ENCODE peak calls at places on chromosomes 11 and 22, in four cellular contexts. U, J, E and Q are unnamed samples.
A peak's percentile ranks its signal among the peaks of the same experiment; 100 is the strongest.

GRCh38 chr11:69339041-69339733 is 45.2 kb downstream of the MYEOV start:
- DNase-seq in U (no peak), E (no peak), J (no peak), Q (no peak)

GRCh38 chr11:77968337-77968736 is 26.1 kb downstream of the INTS4 start:
- DNase-seq in J (peak; percentile 18), U (no peak), E (no peak), Q (no peak)

GRCh38 chr11:77150836-77151235 is 22.8 kb downstream of the MYO7A start:
- DNase-seq in U (no peak), E (no peak), J (no peak), Q (no peak)

GRCh38 chr11:1892558-1892957 is 863 bp upstream of the PRR33 start:
- DNase-seq in U (no peak), E (no peak), J (no peak), Q (no peak)

GRCh38 chr22:19041403-19042074 is 80.7 kb downstream of the DGCR2 start:
- DNase-seq in U (no peak), J (no peak), E (no peak), Q (no peak)

GRCh38 chr11:69368119-69368880 is 74.3 kb downstream of the MYEOV start:
- DNase-seq in U (no peak), J (no peak), E (no peak), Q (no peak)

GRCh38 chr11:100830295-100830694 is 143.2 kb downstream of the ARHGAP42 start:
- DNase-seq in J (no peak), E (peak; percentile 29), U (no peak), Q (no peak)

GRCh38 chr11:16169541-16169940 is 186.8 kb downstream of the SOX6 start:
- DNase-seq in U (no peak), E (peak; percentile 11), J (no peak), Q (peak; percentile 34)

GRCh38 chr11:299951-300735 is 817 bp upstream of the IFITM5 start:
- DNase-seq in J (peak; percentile 58), E (peak; percentile 46), U (no peak), Q (no peak)

GRCh38 chr22:28629420-28630184 is 50.0 kb downstream of the TTC28 start:
- DNase-seq in J (no peak), U (no peak), E (peak; percentile 22), Q (no peak)

GRCh38 chr22:38618682-38619081 is 37.5 kb downstream of the FAM227A start:
- DNase-seq in J (no peak), E (peak; percentile 11), U (no peak), Q (no peak)

GRCh38 chr11:65651589-65652510 is 10.9 kb downstream of the RELA start:
- DNase-seq in J (no peak), E (peak; percentile 49), U (no peak), Q (no peak)

GRCh38 chr11:3356858-3357257 is 22.1 kb downstream of the ZNF195 start:
- DNase-seq in J (no peak), U (no peak), E (no peak), Q (no peak)

GRCh38 chr11:27701262-27702105 is 1.2 kb upstream of the BDNF start:
- DNase-seq in E (peak; percentile 61), J (no peak), U (peak; percentile 43), Q (peak; percentile 74)

GRCh38 chr11:77188912-77189491 is 61.0 kb downstream of the MYO7A start:
- DNase-seq in J (no peak), E (no peak), U (peak; percentile 38), Q (no peak)

GRCh38 chr11:69129053-69129452 is 26.7 kb upstream of the SMIM38 start:
- DNase-seq in E (no peak), U (no peak), J (no peak), Q (no peak)

GRCh38 chr11:21931436-21932101 is 261.3 kb upstream of the ANO5 start:
- DNase-seq in U (no peak), J (no peak), E (no peak), Q (no peak)

GRCh38 chr22:45308624-45309421 is 911 bp upstream of the FAM118A start:
- DNase-seq in U (no peak), E (no peak), J (no peak), Q (no peak)

GRCh38 chr22:46464296-46464695 is 73.1 kb downstream of the CELSR1 start:
- DNase-seq in J (no peak), U (no peak), E (no peak), Q (no peak)

DNA sequence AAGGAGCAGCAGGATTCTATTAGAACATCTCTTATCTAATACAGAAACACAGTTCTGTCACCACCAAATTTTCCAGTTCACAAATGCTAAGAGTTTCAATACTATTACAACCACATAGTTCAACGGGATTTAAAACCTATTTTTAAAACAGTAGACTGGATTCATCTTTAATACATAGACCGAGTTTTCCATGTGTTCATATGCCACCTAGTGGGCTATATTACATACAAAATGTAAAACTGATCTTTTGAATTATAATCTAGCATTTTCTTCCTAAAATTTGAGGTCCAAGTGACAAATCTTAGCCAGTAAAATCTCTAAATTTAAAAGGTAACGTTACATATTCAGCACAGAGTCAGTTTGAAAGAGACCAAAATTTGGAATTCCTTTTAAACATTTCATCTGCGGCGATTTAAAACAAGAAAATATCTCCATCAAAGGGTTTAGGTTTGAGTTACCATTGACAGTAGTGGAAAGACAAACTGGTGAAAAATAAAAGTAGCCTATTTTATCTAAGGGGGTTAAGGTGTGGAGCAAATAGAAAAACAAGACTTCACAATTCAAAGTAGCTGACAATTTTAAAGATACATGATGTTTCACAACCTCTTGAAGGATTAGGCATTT is 269.3 kb upstream of the MPPED2 start:
- DNase-seq in U (no peak), J (no peak), E (peak; percentile 16), Q (no peak)
- TF ChIP-seq CTCF in U (peak; percentile 22), J (no peak), E (no peak), Q (peak; percentile 54)

GRCh38 chr22:42664976-42665831 is 16.0 kb upstream of the CYB5R3 start:
- DNase-seq in U (no peak), J (peak; percentile 51), E (no peak), Q (no peak)
- TF ChIP-seq CTCF in U (no peak), J (no peak), E (no peak), Q (no peak)

GRCh38 chr11:73478737-73479347 is 102.6 kb downstream of the RELT start:
- DNase-seq in U (peak; percentile 63), E (peak; percentile 44), J (peak; percentile 9), Q (peak; percentile 43)
- TF ChIP-seq CTCF in U (peak; percentile 98), E (peak; percentile 90), J (peak; percentile 42), Q (peak; percentile 93)

GRCh38 chr11:20671856-20672546 is 2.6 kb downstream of the NELL1 start:
- DNase-seq in E (no peak), U (no peak), J (peak; percentile 38), Q (peak; percentile 2)
- TF ChIP-seq CTCF in E (peak; percentile 10), U (peak; percentile 33), J (no peak), Q (no peak)

GRCh38 chr11:123033895-123034294 is 28.0 kb downstream of the HSPA8 start:
- DNase-seq in E (peak; percentile 39), J (no peak), U (no peak), Q (no peak)
- TF ChIP-seq CTCF in E (peak; percentile 57), J (peak; percentile 4), U (no peak), Q (peak; percentile 30)

DNA sequence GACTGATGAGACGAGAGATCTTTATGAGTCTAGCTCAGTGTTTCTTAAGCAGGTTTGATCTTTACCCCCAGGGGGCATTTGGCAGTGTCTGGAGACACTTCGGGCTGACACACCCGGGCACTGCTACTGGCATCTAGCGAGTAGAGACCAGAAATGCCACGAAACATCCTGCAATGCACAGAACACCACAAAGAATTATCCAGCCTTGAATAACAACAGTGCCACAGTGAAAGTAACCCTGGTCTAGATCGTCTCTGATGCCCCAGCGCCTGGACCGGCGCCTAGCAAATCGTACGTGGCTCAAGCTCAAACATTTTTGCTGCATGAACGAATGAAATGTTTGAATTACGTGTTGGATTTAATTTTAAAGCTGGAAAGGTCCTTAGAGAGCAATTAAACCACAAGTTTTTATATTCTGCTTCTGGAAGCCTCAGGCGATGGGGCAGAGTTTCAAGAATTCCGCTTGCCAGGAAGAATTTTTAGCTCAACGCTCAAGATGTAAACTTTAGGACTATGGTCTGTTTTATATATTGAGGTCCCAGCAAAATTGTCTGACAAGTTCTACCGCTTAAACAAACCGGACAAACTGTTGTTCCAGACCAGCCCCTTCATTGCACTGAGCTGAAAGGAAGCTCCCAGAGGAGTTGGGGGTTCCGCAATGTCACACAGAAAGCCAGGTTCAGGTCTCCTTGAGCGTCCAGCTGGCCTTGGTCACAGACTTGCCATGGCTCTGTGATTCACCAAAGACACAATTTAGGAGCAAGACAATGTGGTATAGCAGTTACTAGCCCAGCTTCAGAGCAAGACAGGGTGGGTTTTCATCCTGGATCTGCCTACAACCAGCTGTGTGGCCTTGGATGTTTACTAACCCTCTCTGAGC is 44.2 kb upstream of the SMTN start:
- DNase-seq in E (peak; percentile 49), U (no peak), J (no peak), Q (peak; percentile 77)
- TF ChIP-seq CTCF in E (peak; percentile 18), U (no peak), J (no peak), Q (peak; percentile 56)

GRCh38 chr11:67700141-67700540 is 25.7 kb upstream of the ALDH3B2 start:
- DNase-seq in J (no peak), U (no peak), E (no peak), Q (no peak)

GRCh38 chr11:67696998-67697397 is 22.6 kb upstream of the ALDH3B2 start:
- DNase-seq in U (no peak), E (no peak), J (no peak), Q (no peak)

GRCh38 chr11:67697846-67698245 is 23.4 kb upstream of the ALDH3B2 start:
- DNase-seq in U (no peak), J (no peak), E (no peak), Q (no peak)

GRCh38 chr11:67699521-67699920 is 25.1 kb upstream of the ALDH3B2 start:
- DNase-seq in U (no peak), J (no peak), E (peak; percentile 10), Q (peak; percentile 1)

GRCh38 chr11:67698247-67698646 is 23.8 kb upstream of the ALDH3B2 start:
- DNase-seq in U (no peak), J (peak; percentile 41), E (no peak), Q (peak; percentile 25)
- TF ChIP-seq CTCF in U (no peak), J (peak; percentile 21), E (peak; percentile 12), Q (peak; percentile 36)